ENCODE peak calls at places on chromosomes 16 and 17, in nine cellular contexts. O is MM.1S; N is RCC 7860; K is NAMALWA; S is CD8-positive, alpha-beta T cell; L is H4; F is NCI-H1694 treated with DMSO at 0.1 percent for 48 hours; W is suprapubic skin; Q is iPS-NIHi11. T is an unnamed sample.
A peak's percentile ranks its signal among the peaks of the same experiment; 100 is the strongest.

GRCh38 chr17:47077576-47077975 is 98.5 kb upstream of the RPRML start:
- DNase-seq in O (no peak), N (no peak), K (no peak), S (no peak), L (no peak), F (no peak), W (no peak), Q (no peak), T (no peak)

GRCh38 chr17:60695960-60696359 is 18.3 kb downstream of the BCAS3 start:
- DNase-seq in O (no peak), N (no peak), K (no peak), S (no peak), L (no peak), F (no peak), W (no peak), Q (no peak), T (no peak)

GRCh38 chr17:6427284-6427781 is 7.6 kb downstream of the AIPL1 start:
- DNase-seq in O (peak; percentile 87), N (peak; percentile 50), K (peak; percentile 5), S (peak; percentile 26), L (peak; percentile 35), F (no peak), W (no peak), Q (no peak), T (peak; percentile 19)

GRCh38 chr16:51834131-51834530 is 683.1 kb upstream of the SALL1 start:
- DNase-seq in O (no peak), N (no peak), K (no peak), S (no peak), L (no peak), F (no peak), W (no peak), Q (no peak), T (no peak)

GRCh38 chr17:82238562-82239201 is 9.8 kb downstream of the SLC16A3 start:
- DNase-seq in O (no peak), N (no peak), K (no peak), S (peak; percentile 72), L (peak; percentile 87), F (no peak), W (peak; percentile 93), Q (no peak), T (no peak)

GRCh38 chr17:13351046-13351445 is 250.7 kb downstream of the HS3ST3A1 start:
- DNase-seq in O (no peak), N (no peak), K (no peak), S (no peak), L (no peak), F (no peak), W (no peak), Q (no peak), T (no peak)

GRCh38 chr17:43768382-43768781 is 9.8 kb upstream of the SOST start:
- DNase-seq in O (no peak), N (no peak), K (no peak), S (no peak), L (no peak), F (no peak), W (no peak), Q (no peak), T (peak; percentile 56)

GRCh38 chr17:44083250-44083849 is 12.8 kb downstream of the G6PC3 start:
- DNase-seq in O (no peak), N (peak; percentile 48), K (no peak), S (no peak), L (no peak), F (no peak), W (no peak), Q (peak; percentile 47), T (no peak)

GRCh38 chr17:83127431-83128160 is 48.2 kb downstream of the METRNL start:
- DNase-seq in O (no peak), N (no peak), K (no peak), S (no peak), L (no peak), F (no peak), W (peak; percentile 59), Q (no peak), T (no peak)

GRCh38 chr17:77690271-77691161 is 268.0 kb upstream of the TNRC6C start:
- DNase-seq in O (peak; percentile 77), N (no peak), K (peak; percentile 26), S (peak; percentile 38), L (no peak), F (no peak), W (no peak), Q (no peak), T (no peak)

GRCh38 chr16:79066621-79067020 is 533.9 kb downstream of the MAF start:
- DNase-seq in O (no peak), N (no peak), K (no peak), S (no peak), L (no peak), F (no peak), W (no peak), Q (no peak), T (no peak)

GRCh38 chr16:17251496-17251895 is 219.3 kb downstream of the XYLT1 start:
- DNase-seq in O (no peak), N (no peak), K (no peak), S (no peak), L (no peak), F (no peak), W (no peak), Q (no peak), T (no peak)

GRCh38 chr16:47506800-47507199 is 45.7 kb downstream of the PHKB start:
- DNase-seq in O (no peak), N (no peak), K (peak; percentile 54), S (no peak), L (no peak), F (no peak), W (no peak), Q (no peak), T (no peak)

GRCh38 chr17:74760404-74761105 is 12.1 kb downstream of the NHERF1 start:
- DNase-seq in O (no peak), N (no peak), K (no peak), S (no peak), L (no peak), F (peak; percentile 36), W (no peak), Q (no peak), T (no peak)

GRCh38 chr17:77649717-77650211 is 308.7 kb upstream of the TNRC6C start:
- DNase-seq in O (no peak), N (no peak), K (no peak), S (no peak), L (peak; percentile 36), F (no peak), W (no peak), Q (no peak), T (no peak)

GRCh38 chr17:42315402-42316156 is 27.3 kb downstream of the STAT5A start:
- DNase-seq in O (no peak), N (no peak), K (peak; percentile 45), S (peak; percentile 28), L (no peak), F (no peak), W (no peak), Q (no peak), T (no peak)

GRCh38 chr17:78759203-78759968 is 22.7 kb downstream of the CYTH1 start:
- DNase-seq in O (peak; percentile 80), N (no peak), K (peak; percentile 95), S (peak; percentile 89), L (no peak), F (peak; percentile 65), W (no peak), Q (no peak), T (no peak)

GRCh38 chr16:67155305-67156145 is 4.2 kb downstream of the TRADD start:
- DNase-seq in O (peak; percentile 77), N (peak; percentile 27), K (peak; percentile 88), S (peak; percentile 75), L (no peak), F (peak; percentile 36), W (no peak), Q (peak; percentile 93), T (peak; percentile 67)

GRCh38 chr17:3888343-3889171 is 4.3 kb downstream of the CAMKK1 start:
- DNase-seq in O (no peak), N (peak; percentile 83), K (no peak), S (no peak), L (peak; percentile 69), F (peak; percentile 96), W (peak; percentile 94), Q (peak; percentile 76), T (no peak)

GRCh38 chr17:28763804-28764266 is 20.0 kb downstream of the TRAF4 start:
- DNase-seq in O (peak; percentile 76), N (peak; percentile 33), K (peak; percentile 88), S (peak; percentile 83), L (peak; percentile 56), F (peak; percentile 78), W (no peak), Q (peak; percentile 70), T (peak; percentile 51)

GRCh38 chr17:42362245-42362961 is 25.8 kb downstream of the STAT3 start:
- DNase-seq in O (no peak), N (no peak), K (no peak), S (no peak), L (no peak), F (no peak), W (no peak), Q (no peak), T (no peak)

GRCh38 chr16:58492735-58493134 is 7.2 kb upstream of the NDRG4 start:
- DNase-seq in O (no peak), N (no peak), K (no peak), S (no peak), L (no peak), F (no peak), W (no peak), Q (no peak), T (no peak)

GRCh38 chr17:2233441-2233947 is 70.1 kb downstream of the SMG6 start:
- DNase-seq in O (no peak), N (peak; percentile 20), K (no peak), S (no peak), L (peak; percentile 27), F (no peak), W (no peak), Q (no peak), T (no peak)

GRCh38 chr16:58366247-58367031 is 25.8 kb upstream of the GINS3 start:
- DNase-seq in O (no peak), N (peak; percentile 82), K (no peak), S (no peak), L (peak; percentile 76), F (no peak), W (no peak), Q (no peak), T (no peak)

GRCh38 chr16:86289304-86289703 is 221.0 kb upstream of the FOXF1 start:
- DNase-seq in O (no peak), N (no peak), K (no peak), S (no peak), L (no peak), F (no peak), W (no peak), Q (no peak), T (no peak)

GRCh38 chr17:4833941-4834501 is 881 bp downstream of the MINK1 start:
- DNase-seq in O (no peak), N (peak; percentile 5), K (peak; percentile 10), S (peak; percentile 16), L (peak; percentile 69), F (no peak), W (no peak), Q (no peak), T (no peak)

GRCh38 chr17:32565401-32565800 is 78.6 kb downstream of the CDK5R1 start:
- DNase-seq in O (peak; percentile 19), N (no peak), K (no peak), S (no peak), L (no peak), F (no peak), W (no peak), Q (no peak), T (no peak)

GRCh38 chr17:74736423-74737298 is at the start of gene RAB37:
- DNase-seq in O (no peak), N (no peak), K (peak; percentile 85), S (peak; percentile 53), L (no peak), F (peak; percentile 69), W (no peak), Q (peak; percentile 84), T (peak; percentile 56)

GRCh38 chr16:19114359-19115147 is 789 bp downstream of the ITPRIPL2 start:
- DNase-seq in O (no peak), N (no peak), K (no peak), S (no peak), L (no peak), F (no peak), W (peak; percentile 89), Q (peak; percentile 63), T (no peak)

GRCh38 chr16:78976212-78976611 is 624.3 kb downstream of the MAF start:
- DNase-seq in O (no peak), N (no peak), K (no peak), S (no peak), L (peak; percentile 22), F (no peak), W (no peak), Q (no peak), T (no peak)